ENCODE peak calls at places on chromosome 21, in ten cellular contexts. L is DND-41; W is heart left ventricle; V is NCI-H2029; I is adrenal gland; K is germinal center; X is stromal cell of bone marrow; U is stimulated activated CD4-positive, alpha-beta T cell treated with anti-CD3 and anti-CD28 coated beads, Interleukin-1b, Interleukin-23, amount 100 ng/mL, for 24 hours; Q is MG63; M is activated CD4-positive, alpha-beta T cell treated with anti-CD3 and anti-CD28 coated beads for 24 hours. D is an unnamed sample.

GRCh38 chr21:42438316-42439205 is 34.9 kb downstream of the UBASH3A start:
- DNase-seq in X (no peak), U (no peak), M (no peak), L (no peak), V (no peak), I (no peak), W (no peak), K (no peak), Q (no peak), D (no peak)

GRCh38 chr21:45523411-45524101 is 18.7 kb downstream of the SLC19A1 start:
- DNase-seq in M (no peak), L (no peak), V (no peak), U (no peak), X (no peak), K (no peak), Q (no peak), I (peak; percentile 17), W (no peak), D (no peak)

GRCh38 chr21:20999567-21000169 is 1.5 kb downstream of the NCAM2 start:
- DNase-seq in K (peak; percentile 14), Q (no peak), L (peak; percentile 55), V (no peak), X (peak; percentile 32), I (peak; percentile 46), U (no peak), M (no peak), W (peak; percentile 22), D (peak; percentile 56)

GRCh38 chr21:36543924-36544323 is 64.0 kb upstream of the CLDN14 start:
- DNase-seq in Q (no peak), M (no peak), W (no peak), L (no peak), K (no peak), U (no peak), X (no peak), I (no peak), V (no peak), D (no peak)

GRCh38 chr21:29504751-29505321 is 206.1 kb downstream of the BACH1 start:
- DNase-seq in I (no peak), L (no peak), V (no peak), Q (peak; percentile 43), W (no peak), M (no peak), X (no peak), K (no peak), U (no peak), D (no peak)

GRCh38 chr21:43733529-43734071 is 14.7 kb downstream of the PDXK start:
- DNase-seq in K (no peak), X (no peak), W (no peak), V (no peak), Q (peak; percentile 53), I (no peak), U (no peak), M (no peak), L (no peak), D (no peak)

GRCh38 chr21:17925900-17926299 is 106.7 kb upstream of the C21orf91 start:
- DNase-seq in I (peak; percentile 20), X (no peak), L (no peak), U (no peak), M (no peak), V (no peak), Q (no peak), K (no peak), W (no peak), D (no peak)

GRCh38 chr21:42314616-42315295 is 453 bp downstream of the TFF3 start:
- DNase-seq in U (no peak), X (no peak), Q (no peak), I (no peak), W (no peak), M (no peak), K (no peak), L (no peak), V (no peak), D (no peak)